ENCODE peak calls at places on chromosomes 5 and 9, in five cellular contexts. D, F, S, K and I are unnamed samples.

GRCh38 chr5:172905346-172905756 is 53.9 kb upstream of the RPL26L1 start:
- DNase-seq in D (no peak), K (no peak), S (no peak), F (no peak), I (no peak)

GRCh38 chr9:20972684-20973083 is 58.8 kb downstream of the HACD4 start:
- DNase-seq in S (no peak), D (no peak), K (no peak), F (no peak), I (no peak)

GRCh38 chr9:38003946-38004808 is 64.8 kb downstream of the SHB start:
- DNase-seq in F (no peak), K (no peak), D (peak), S (no peak), I (no peak)

GRCh38 chr9:111038336-111039202 is at the start of gene LPAR1:
- DNase-seq in F (peak), K (peak), S (peak), D (peak), I (no peak)

GRCh38 chr9:347667-348292 is 133.1 kb downstream of the DOCK8 start:
- DNase-seq in D (no peak), S (peak), F (peak), K (peak), I (no peak)

GRCh38 chr5:73218552-73219171 is 45.7 kb downstream of the TMEM174 start:
- DNase-seq in S (peak), F (no peak), K (peak), D (no peak), I (no peak)

GRCh38 chr5:72268753-72269410 is 51.2 kb downstream of the MRPS27 start:
- DNase-seq in S (peak), F (peak), D (no peak), K (peak), I (peak)

GRCh38 chr5:127648997-127649550 is at the start of gene CTXN3:
- DNase-seq in S (no peak), F (no peak), D (no peak), K (no peak), I (no peak)

GRCh38 chr9:121855476-121855875 is 204.0 kb downstream of the DAB2IP start:
- DNase-seq in F (no peak), D (no peak), S (no peak), K (no peak), I (no peak)

GRCh38 chr5:11903121-11903613 is 1.1 kb downstream of the CTNND2 start:
- DNase-seq in D (no peak), K (peak), F (no peak), S (no peak), I (no peak)

GRCh38 chr5:77973253-77973609 is 197.1 kb upstream of the TBCA start:
- DNase-seq in K (no peak), D (no peak), F (no peak), S (no peak), I (no peak)
- H3K4me3 ChIP-seq in K (no peak), D (no peak), F (no peak), S (no peak), I (no peak)

DNA sequence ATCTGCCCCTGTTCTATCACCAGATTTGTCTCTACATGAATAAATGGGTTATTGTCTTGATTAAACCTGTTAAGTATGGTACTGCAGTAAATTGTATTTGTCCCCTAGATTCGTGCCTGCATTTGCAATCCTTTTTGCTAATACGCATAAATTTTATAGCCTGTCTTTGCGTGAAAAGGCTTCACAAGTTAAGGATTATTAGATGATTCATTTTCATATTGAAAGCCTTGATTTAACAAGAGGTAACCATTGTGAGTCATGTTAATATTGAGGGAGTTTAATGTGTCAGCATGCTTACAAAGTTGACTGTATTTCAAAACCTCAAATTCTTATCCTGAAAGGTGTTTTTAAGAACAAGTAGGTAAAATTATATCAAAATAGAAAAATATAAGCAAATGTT is 204.6 kb downstream of the PCSK1 start:
- DNase-seq in F (no peak), K (peak), S (peak), D (no peak), I (no peak)
- H3K9ac ChIP-seq in F (no peak), K (no peak), S (no peak), D (no peak), I (no peak)

DNA sequence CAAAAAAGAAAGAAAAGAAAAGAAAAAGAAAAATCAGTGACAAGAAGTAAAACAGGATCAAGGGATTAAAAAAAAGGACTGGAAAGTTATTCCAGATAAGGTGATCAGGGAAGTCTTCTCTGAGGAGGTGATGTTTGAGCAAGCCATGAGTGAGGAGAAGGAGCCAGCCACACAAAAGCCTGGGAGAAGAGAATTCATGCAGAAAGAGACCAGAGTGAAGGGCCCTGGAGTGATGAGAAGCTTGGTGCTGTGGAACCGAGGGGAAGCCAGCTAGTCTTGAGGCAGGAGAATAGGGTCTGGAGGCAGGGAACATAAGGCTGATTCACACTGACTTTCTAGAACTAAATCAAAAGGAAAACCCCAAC is 4.0 kb upstream of the EXOSC2 start:
- DNase-seq in S (no peak), F (no peak), K (no peak), D (no peak), I (no peak)
- H3K4me3 ChIP-seq in S (peak), F (peak), K (peak), D (peak), I (no peak)

GRCh38 chr5:139569276-139569955 is 8.3 kb downstream of the UBE2D2 start:
- DNase-seq in D (no peak), K (peak), F (no peak), S (peak), I (no peak)

GRCh38 chr5:139571966-139572365 is 10.8 kb downstream of the UBE2D2 start:
- DNase-seq in F (no peak), D (no peak), K (no peak), S (no peak), I (no peak)

GRCh38 chr5:139574641-139575312 is 13.6 kb downstream of the UBE2D2 start:
- DNase-seq in F (peak), K (peak), D (no peak), S (peak), I (peak)

GRCh38 chr5:139575313-139575646 is 14.1 kb downstream of the UBE2D2 start:
- DNase-seq in S (no peak), D (no peak), F (no peak), K (no peak), I (no peak)

DNA sequence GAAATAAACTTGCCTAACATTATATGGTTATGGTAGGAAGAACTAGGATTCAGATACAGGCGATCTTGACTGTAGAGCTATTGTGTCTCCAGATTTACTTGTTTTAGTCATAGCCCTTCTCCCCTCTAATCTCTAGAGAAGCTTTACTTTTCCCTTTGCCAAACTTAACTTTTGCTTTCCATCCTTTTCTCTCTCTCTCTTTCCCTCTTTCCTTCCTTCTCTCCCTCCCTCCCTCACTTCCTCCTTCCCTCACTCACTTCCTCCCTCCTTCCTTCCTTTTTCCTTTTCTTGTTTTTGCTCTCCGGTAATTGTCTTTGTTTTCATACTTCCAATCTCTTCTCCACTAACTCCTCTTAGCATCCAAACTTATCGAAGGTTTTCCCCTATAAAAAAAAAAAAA is 10.4 kb downstream of the UBE2D2 start:
- DNase-seq in S (no peak), K (no peak), D (no peak), F (no peak), I (no peak)
- H3K9ac ChIP-seq in S (no peak), K (no peak), D (no peak), F (no peak), I (no peak)